ENCODE peak calls at places on chromosomes 2 and 18, in eight cellular contexts. Y is epithelial cell of esophagus; X is heart right ventricle; U is activated B cell treated with CpG ODN at 0.5 μM for 24 hours; N is fibroblast of pulmonary artery; T is PC-3; C is HFFc6; Q is CD8-positive, alpha-beta T cell. E is an unnamed sample.
A peak's percentile ranks its signal among the peaks of the same experiment; 100 is the strongest.

GRCh38 chr18:35099911-35100310 is 58.7 kb downstream of the MAPRE2 start:
- DNase-seq in X (no peak), N (peak; percentile 31), Q (no peak), Y (peak; percentile 45), C (peak; percentile 39), T (no peak), U (no peak), E (no peak)

GRCh38 chr2:108893277-108893676 is 95.7 kb downstream of the EDAR start:
- DNase-seq in U (no peak), Q (no peak), T (peak; percentile 56), N (no peak), C (no peak), X (no peak), Y (no peak), E (no peak)

GRCh38 chr2:181628590-181629585 is 28.0 kb downstream of the CERKL start:
- DNase-seq in Q (no peak), C (no peak), U (no peak), Y (no peak), X (no peak), N (no peak), T (no peak), E (no peak)

GRCh38 chr2:235471186-235471747 is 22.6 kb upstream of the AGAP1 start:
- DNase-seq in Q (no peak), Y (no peak), C (no peak), X (no peak), U (no peak), N (no peak), T (no peak), E (no peak)

GRCh38 chr2:238568455-238569414 is 142.0 kb downstream of the ASB1 start:
- DNase-seq in Q (no peak), X (no peak), U (no peak), N (no peak), T (no peak), Y (no peak), C (no peak), E (no peak)

GRCh38 chr2:223641062-223641461 is 38.9 kb upstream of the SCG2 start:
- DNase-seq in T (peak; percentile 31), U (no peak), Q (no peak), C (peak; percentile 3), N (no peak), Y (peak; percentile 54), X (no peak), E (no peak)

GRCh38 chr2:227443889-227444568 is 27.9 kb upstream of the AGFG1 start:
- DNase-seq in Y (no peak), T (no peak), X (no peak), U (no peak), Q (no peak), N (no peak), C (no peak), E (no peak)

GRCh38 chr2:178480227-178481181 is at the start of gene PLEKHA3:
- DNase-seq in Y (peak; percentile 91), T (peak; percentile 96), Q (peak; percentile 56), N (peak; percentile 97), U (peak; percentile 79), X (peak; percentile 98), C (peak; percentile 93), E (peak; percentile 95)

GRCh38 chr2:1907849-1908533 is 163.7 kb upstream of the PXDN start:
- DNase-seq in U (no peak), X (no peak), Y (no peak), Q (no peak), C (no peak), T (no peak), N (no peak), E (no peak)

GRCh38 chr18:48932462-48932818 is 18.3 kb downstream of the SMAD7 start:
- DNase-seq in N (no peak), C (no peak), Q (no peak), X (no peak), U (no peak), T (no peak), Y (no peak), E (no peak)

GRCh38 chr18:77062518-77063003 is 70.0 kb downstream of the MBP start:
- DNase-seq in C (no peak), Y (no peak), X (no peak), Q (peak; percentile 51), U (no peak), N (peak; percentile 96), T (no peak), E (peak; percentile 55)

GRCh38 chr2:85542777-85543176 is 3.8 kb downstream of the MAT2A start:
- DNase-seq in N (no peak), T (no peak), Q (no peak), X (no peak), C (no peak), Y (no peak), U (no peak), E (no peak)

GRCh38 chr2:219273887-219274391 is 5.2 kb upstream of the DNAJB2 start:
- DNase-seq in U (no peak), X (no peak), T (peak; percentile 92), N (no peak), Q (no peak), C (peak; percentile 51), Y (peak; percentile 99), E (no peak)

GRCh38 chr2:211367711-211368110 is 811.3 kb downstream of the CPS1 start:
- DNase-seq in U (no peak), T (peak; percentile 36), C (no peak), Y (peak; percentile 97), Q (no peak), N (no peak), X (no peak), E (no peak)

DNA sequence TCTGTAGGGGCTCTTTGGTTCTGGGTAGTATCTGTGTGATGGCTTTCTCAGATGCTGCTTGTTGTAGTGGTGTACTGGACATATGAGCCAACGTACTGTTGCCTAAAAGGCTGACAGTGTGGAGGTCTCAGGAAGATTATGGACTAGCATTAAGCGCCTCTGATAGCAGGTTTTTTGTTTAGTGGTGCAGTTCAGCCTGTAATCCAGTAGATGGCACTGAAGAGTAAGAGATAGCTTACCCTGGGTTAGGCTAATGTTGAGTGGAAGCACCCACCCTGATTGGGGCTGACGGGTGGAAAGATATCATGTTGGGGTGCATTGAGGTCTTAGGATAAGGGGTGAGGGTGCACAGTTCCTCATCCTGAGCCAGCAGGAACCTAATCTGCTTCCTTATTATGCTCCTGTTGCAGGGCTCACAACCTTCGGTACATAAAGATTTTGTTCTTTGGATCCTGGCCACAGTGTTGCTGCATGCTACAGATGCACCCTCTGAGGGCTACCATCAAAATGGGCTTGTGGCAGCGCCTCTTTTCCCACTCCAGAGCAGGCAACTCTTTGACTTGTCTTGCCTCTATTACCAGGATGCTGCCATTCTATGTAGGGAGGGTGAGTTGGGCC is 79.6 kb downstream of the MSTN start:
- DNase-seq in U (no peak), Y (peak; percentile 3), T (peak; percentile 10), X (no peak), N (peak; percentile 7), C (no peak), Q (no peak), E (no peak)
- TF ChIP-seq CTCF in U (no peak), Y (peak; percentile 42), T (peak; percentile 55), X (no peak), N (peak; percentile 59), C (peak; percentile 73), Q (peak; percentile 14), E (no peak)

GRCh38 chr18:10231220-10231619 is 223.2 kb upstream of the APCDD1 start:
- DNase-seq in X (no peak), Q (no peak), U (no peak), Y (no peak), C (no peak), T (no peak), N (no peak), E (no peak)

GRCh38 chr18:10228380-10228779 is 226.1 kb upstream of the APCDD1 start:
- DNase-seq in U (no peak), Y (no peak), X (no peak), C (no peak), N (no peak), T (no peak), Q (no peak), E (no peak)

GRCh38 chr18:10232062-10232461 is 222.4 kb upstream of the APCDD1 start:
- DNase-seq in Y (no peak), X (no peak), N (no peak), C (no peak), Q (no peak), U (no peak), T (no peak), E (no peak)

GRCh38 chr18:10226971-10227370 is 227.5 kb upstream of the APCDD1 start:
- DNase-seq in Y (no peak), Q (no peak), U (no peak), N (no peak), C (no peak), X (no peak), T (no peak), E (no peak)

DNA sequence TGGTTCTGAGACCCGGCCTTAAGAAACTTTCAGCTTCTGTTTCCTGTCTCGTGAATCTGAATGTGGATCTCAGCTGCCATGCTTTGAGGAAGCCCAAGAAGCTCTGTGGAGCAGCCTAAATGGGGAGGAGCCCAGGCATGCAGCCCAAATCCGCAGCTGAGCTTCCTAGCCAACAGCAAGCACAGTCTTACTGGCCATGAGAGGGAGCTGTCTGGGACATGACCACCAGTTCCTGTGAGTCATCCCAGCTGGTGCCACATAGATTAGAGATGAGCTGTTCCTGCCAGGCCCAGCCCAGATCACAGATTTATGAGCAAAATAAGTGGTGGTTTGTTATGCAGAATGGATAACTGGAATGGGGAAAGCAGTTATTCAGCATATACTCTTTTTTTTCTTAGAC is 224.4 kb upstream of the APCDD1 start:
- DNase-seq in Q (no peak), Y (peak; percentile 90), T (peak; percentile 86), N (peak; percentile 65), U (no peak), C (peak; percentile 94), X (no peak), E (no peak)
- TF ChIP-seq CTCF in Q (no peak), Y (peak; percentile 37), T (peak; percentile 53), N (no peak), U (no peak), C (peak; percentile 72), X (no peak), E (no peak)

GRCh38 chr2:138094031-138094430 is 129.8 kb downstream of the HNMT start:
- DNase-seq in N (no peak), Q (no peak), U (no peak), X (no peak), T (no peak), C (no peak), Y (no peak), E (no peak)

GRCh38 chr2:138086556-138086955 is 122.3 kb downstream of the HNMT start:
- DNase-seq in Q (no peak), Y (no peak), X (no peak), U (no peak), C (no peak), N (peak; percentile 42), T (no peak), E (no peak)

GRCh38 chr2:138087761-138088602 is 123.7 kb downstream of the HNMT start:
- DNase-seq in Q (no peak), U (no peak), T (peak; percentile 3), Y (peak; percentile 25), X (no peak), C (no peak), N (no peak), E (no peak)

GRCh38 chr2:138093455-138093854 is 129.2 kb downstream of the HNMT start:
- DNase-seq in T (no peak), C (no peak), N (no peak), U (no peak), Q (no peak), X (no peak), Y (no peak), E (no peak)

GRCh38 chr2:138090330-138090729 is 126.1 kb downstream of the HNMT start:
- DNase-seq in N (peak; percentile 78), U (no peak), Q (no peak), Y (peak; percentile 76), C (peak; percentile 41), T (peak; percentile 72), X (no peak), E (no peak)
- TF ChIP-seq CTCF in N (peak; percentile 90), U (no peak), Q (no peak), Y (peak; percentile 91), C (peak; percentile 74), T (peak; percentile 85), X (peak; percentile 65), E (peak; percentile 68)

GRCh38 chr2:7083580-7084509 is 166.6 kb downstream of the RNF144A start:
- DNase-seq in X (no peak), T (peak; percentile 77), Q (no peak), N (peak; percentile 60), C (peak; percentile 4), U (no peak), Y (peak; percentile 28), E (no peak)
- TF ChIP-seq CTCF in X (peak; percentile 27), T (peak; percentile 85), Q (peak; percentile 33), N (peak; percentile 70), C (peak; percentile 75), U (no peak), Y (peak; percentile 58), E (no peak)